ENCODE peak calls at places on chromosomes 16 and 17, in five cellular contexts. R, C, L, J and N are unnamed samples.

GRCh38 chr17:15261818-15262290 is 3.3 kb downstream of the PMP22 start:
- DNase-seq in L (no peak), R (no peak), J (no peak), C (peak), N (no peak)

GRCh38 chr16:28951410-28951943 is 740 bp downstream of the NFATC2IP start:
- DNase-seq in R (no peak), L (peak), C (no peak), J (no peak), N (no peak)

GRCh38 chr17:11880714-11881113 is 116.6 kb downstream of the ZNF18 start:
- DNase-seq in L (peak), R (no peak), J (no peak), C (peak), N (no peak)

GRCh38 chr16:69936751-69937211 is 14.4 kb upstream of the CLEC18A start:
- DNase-seq in L (no peak), J (no peak), R (no peak), C (no peak), N (no peak)

GRCh38 chr16:68401871-68402747 is 46.2 kb downstream of the SMPD3 start:
- DNase-seq in J (no peak), L (no peak), C (peak), R (no peak), N (no peak)

GRCh38 chr16:87674405-87674804 is 72.1 kb downstream of the JPH3 start:
- DNase-seq in R (no peak), C (no peak), J (no peak), L (no peak), N (no peak)

GRCh38 chr17:72191901-72192300 is 71.1 kb downstream of the SOX9 start:
- DNase-seq in C (no peak), L (no peak), J (no peak), R (no peak), N (no peak)

GRCh38 chr16:20880867-20881866 is 19.0 kb downstream of the DCUN1D3 start:
- DNase-seq in C (no peak), L (no peak), J (no peak), R (no peak), N (no peak)

GRCh38 chr16:24491721-24492120 is 47.6 kb upstream of the RBBP6 start:
- DNase-seq in R (no peak), J (no peak), L (no peak), C (no peak), N (no peak)

GRCh38 chr17:44774271-44775135 is 15.7 kb downstream of the ADAM11 start:
- DNase-seq in R (peak), J (peak), C (peak), L (peak), N (peak)

GRCh38 chr16:11097094-11097781 is 152.9 kb downstream of the CLEC16A start:
- DNase-seq in C (no peak), L (no peak), R (no peak), J (no peak), N (no peak)

GRCh38 chr17:64413505-64413904 is 22.8 kb upstream of the PECAM1 start:
- DNase-seq in J (no peak), L (no peak), R (no peak), C (no peak), N (no peak)

GRCh38 chr17:77358801-77359716 is 218.3 kb downstream of the SEC14L1 start:
- DNase-seq in R (no peak), J (peak), L (peak), C (no peak), N (no peak)

GRCh38 chr16:87652386-87652785 is 50.1 kb downstream of the JPH3 start:
- DNase-seq in R (no peak), J (no peak), L (no peak), C (no peak), N (no peak)

GRCh38 chr16:73713301-73713700 is 583.3 kb upstream of the PSMD7 start:
- DNase-seq in C (peak), R (no peak), J (no peak), L (no peak), N (no peak)

GRCh38 chr16:84471966-84472365 is 32.5 kb downstream of the MEAK7 start:
- DNase-seq in R (no peak), C (no peak), L (no peak), J (peak), N (no peak)

GRCh38 chr16:89146211-89147005 is 25.1 kb upstream of the CDH15 start:
- DNase-seq in R (no peak), L (no peak), C (no peak), J (no peak), N (no peak)

GRCh38 chr17:29622337-29623282 is at the start of gene CORO6:
- DNase-seq in C (peak), L (peak), J (peak), R (peak), N (no peak)

GRCh38 chr17:52106638-52107261 is 51.8 kb downstream of the CA10 start:
- DNase-seq in L (peak), R (peak), J (no peak), C (peak), N (no peak)

GRCh38 chr16:56970934-56971767 is 9.4 kb downstream of the CETP start:
- DNase-seq in R (no peak), L (no peak), C (no peak), J (no peak), N (no peak)

GRCh38 chr17:11996722-11997146 is 541 bp downstream of the ZNF18 start:
- DNase-seq in R (peak), J (no peak), C (no peak), L (peak), N (no peak)

GRCh38 chr17:77037943-77038342 is 102.8 kb upstream of the SEC14L1 start:
- DNase-seq in R (no peak), J (no peak), C (no peak), L (no peak), N (no peak)

GRCh38 chr17:69466451-69466850 is 52.0 kb downstream of the MAP2K6 start:
- DNase-seq in R (no peak), C (peak), L (no peak), J (no peak), N (no peak)

GRCh38 chr16:71441348-71441781 is 489 bp downstream of the TLE7 start:
- DNase-seq in C (no peak), R (no peak), L (no peak), J (peak), N (no peak)

GRCh38 chr16:67001159-67001486 is 12.7 kb downstream of the CES4A start:
- DNase-seq in L (no peak), J (no peak), C (no peak), R (no peak), N (no peak)

GRCh38 chr16:64882385-64882784 is 239.5 kb downstream of the CDH11 start:
- DNase-seq in J (no peak), L (peak), R (peak), C (no peak), N (no peak)

GRCh38 chr17:71975331-71975801 is 145.5 kb upstream of the SOX9 start:
- DNase-seq in J (no peak), L (peak), C (peak), R (no peak), N (no peak)

GRCh38 chr16:56657555-56658430 is at the start of gene MT1F:
- DNase-seq in L (peak), J (peak), C (peak), R (peak), N (peak)

GRCh38 chr17:8489841-8490240 is 54.2 kb downstream of the NDEL1 start:
- DNase-seq in J (no peak), C (no peak), R (no peak), L (no peak), N (no peak)